ENCODE peak calls at places on chromosomes 1 and 21, in ten cellular contexts. B is fibroblast of lung, V is HuH-7, L is HFFc6, T is natural killer cell, S is GM23248, R is lower leg skin, A is HEK293T, I is ecto neural progenitor cell, C is RWPE1. F is an unnamed sample.

GRCh38 chr1:198756470-198756869 is 117.6 kb downstream of the PTPRC start:
- DNase-seq in V (no peak), R (no peak), L (peak; percentile 9), I (no peak), S (peak; percentile 44), B (peak; percentile 64), C (peak; percentile 17), T (no peak), A (no peak), F (no peak)

GRCh38 chr1:168320805-168321577 is 40.3 kb downstream of the TBX19 start:
- DNase-seq in S (peak; percentile 96), V (no peak), T (no peak), B (peak; percentile 91), C (peak; percentile 88), R (no peak), A (no peak), I (no peak), L (peak; percentile 86), F (no peak)

GRCh38 chr1:47656719-47657685 is 219.2 kb downstream of the FOXD2 start:
- DNase-seq in A (no peak), I (peak; percentile 42), C (no peak), V (no peak), B (peak; percentile 81), L (no peak), S (peak; percentile 73), T (no peak), R (peak; percentile 47), F (peak; percentile 51)

GRCh38 chr1:61640531-61641125 is 84.3 kb downstream of the TM2D1 start:
- DNase-seq in L (no peak), T (no peak), V (no peak), C (no peak), R (peak; percentile 14), S (no peak), I (no peak), A (no peak), B (no peak), F (no peak)

GRCh38 chr1:9203623-9204022 is 31.0 kb upstream of the H6PD start:
- DNase-seq in B (no peak), R (no peak), A (no peak), C (no peak), V (no peak), I (no peak), T (no peak), S (no peak), L (no peak), F (no peak)

GRCh38 chr1:108080448-108080847 is 115.5 kb upstream of the VAV3 start:
- DNase-seq in V (no peak), I (no peak), S (no peak), R (no peak), T (peak; percentile 59), B (no peak), A (no peak), L (no peak), C (no peak), F (no peak)

GRCh38 chr1:243179714-243180113 is 75.4 kb downstream of the CEP170 start:
- DNase-seq in B (no peak), R (no peak), S (peak; percentile 1), I (no peak), A (no peak), T (no peak), V (peak; percentile 6), L (no peak), C (no peak), F (no peak)

GRCh38 chr21:14988760-14989159 is 76.0 kb downstream of the NRIP1 start:
- DNase-seq in L (no peak), I (no peak), R (no peak), T (no peak), C (no peak), V (no peak), B (no peak), S (no peak), A (no peak), F (no peak)

GRCh38 chr1:204623894-204624361 is 61.6 kb downstream of the LRRN2 start:
- DNase-seq in V (peak; percentile 64), S (peak; percentile 14), T (no peak), R (no peak), A (peak; percentile 58), L (no peak), I (peak; percentile 58), B (no peak), C (no peak), F (no peak)

GRCh38 chr1:244860078-244860477 is 4.3 kb downstream of the HNRNPU start:
- DNase-seq in I (no peak), V (no peak), C (no peak), B (no peak), T (no peak), R (no peak), L (no peak), S (no peak), A (no peak), F (no peak)

GRCh38 chr1:24190970-24191570 is 4.0 kb upstream of the IFNLR1 start:
- DNase-seq in A (no peak), C (no peak), R (no peak), B (no peak), S (no peak), T (no peak), I (no peak), L (no peak), V (no peak), F (no peak)

GRCh38 chr1:214581785-214582184 is 21.2 kb upstream of the CENPF start:
- DNase-seq in C (peak; percentile 81), V (no peak), R (peak; percentile 37), A (no peak), B (peak; percentile 74), L (peak; percentile 73), T (no peak), I (no peak), S (peak; percentile 91), F (no peak)

GRCh38 chr21:37793660-37794059 is 122.6 kb downstream of the KCNJ6 start:
- DNase-seq in L (peak; percentile 19), V (no peak), I (no peak), R (no peak), A (no peak), C (no peak), T (no peak), B (peak; percentile 53), S (peak; percentile 40), F (no peak)

GRCh38 chr1:71644997-71645396 is 564.2 kb upstream of the ZRANB2 start:
- DNase-seq in R (no peak), T (no peak), B (no peak), L (no peak), S (no peak), I (no peak), V (no peak), A (no peak), C (no peak), F (no peak)

GRCh38 chr1:35278886-35279554 is 10.5 kb downstream of the ZMYM4 start:
- DNase-seq in A (no peak), L (no peak), C (no peak), V (no peak), T (no peak), B (peak; percentile 60), I (no peak), S (no peak), R (no peak), F (no peak)

GRCh38 chr1:2415801-2416208 is 3.4 kb upstream of the PEX10 start:
- DNase-seq in C (no peak), T (peak; percentile 26), R (no peak), S (no peak), B (no peak), I (no peak), L (no peak), A (no peak), V (no peak), F (no peak)

GRCh38 chr1:192225713-192226112 is 67.5 kb downstream of the RGS18 start:
- DNase-seq in R (no peak), S (peak; percentile 2), C (peak; percentile 24), A (no peak), B (peak; percentile 63), I (no peak), L (no peak), T (no peak), V (no peak), F (no peak)

GRCh38 chr1:246497331-246497915 is 9.7 kb downstream of the SMYD3 start:
- DNase-seq in S (peak; percentile 79), A (peak; percentile 18), V (peak; percentile 39), I (no peak), C (peak; percentile 59), T (no peak), B (peak; percentile 85), L (peak; percentile 71), R (no peak), F (no peak)

GRCh38 chr1:15246960-15247614 is at the start of gene FHAD1:
- DNase-seq in V (peak; percentile 38), S (peak; percentile 55), T (peak; percentile 71), I (peak; percentile 91), C (peak; percentile 90), A (peak; percentile 89), B (peak; percentile 67), R (no peak), L (peak; percentile 8), F (peak; percentile 78)

GRCh38 chr1:76577818-76578185 is 289.5 kb upstream of the ST6GALNAC5 start:
- DNase-seq in R (no peak), L (no peak), C (no peak), A (no peak), V (no peak), I (no peak), T (no peak), B (no peak), S (no peak), F (no peak)

GRCh38 chr1:26516987-26517765 is 12.4 kb upstream of the RPS6KA1 start:
- DNase-seq in B (no peak), S (no peak), T (no peak), L (no peak), C (no peak), I (no peak), V (no peak), R (no peak), A (no peak), F (no peak)

GRCh38 chr1:87333692-87334347 is 5.1 kb downstream of the LMO4 start:
- DNase-seq in L (no peak), R (no peak), I (no peak), T (no peak), C (no peak), B (peak; percentile 44), V (no peak), A (no peak), S (peak; percentile 61), F (no peak)

F was measured in type B pancreatic cell.